ENCODE peak calls at places on chromosome 16, in ten cellular contexts. W is GM04504; F is activated gamma-delta T cell treated with anti-CD3 and anti-CD28 coated beads, Interleukin-2, amount 50 U/mL, for 16 hours; L is AG08395; A is EL; O is kidney glomerular epithelial cell; K is testis; T is cortex of kidney; D is activated naive CD4-positive, alpha-beta T cell treated with Interleukin-2 at 50 U/mL for 16 hours; H is RCC 7860. I is an unnamed sample.

GRCh38 chr16:72255785-72256184 is 83.8 kb upstream of the PMFBP1 start:
- DNase-seq in W (peak), F (no peak), L (peak), A (peak), O (no peak), K (no peak), T (no peak), D (no peak), H (no peak), I (no peak)

GRCh38 chr16:83878838-83879237 is 20.1 kb upstream of the MLYCD start:
- DNase-seq in W (no peak), F (no peak), L (peak), A (peak), O (peak), K (no peak), T (no peak), D (no peak), H (peak), I (no peak)

GRCh38 chr16:50939356-50939755 is 197.5 kb downstream of the CYLD start:
- DNase-seq in W (no peak), F (no peak), L (no peak), A (no peak), O (no peak), K (no peak), T (no peak), D (no peak), H (no peak), I (no peak)

GRCh38 chr16:83420206-83420760 is 387.5 kb upstream of the HSBP1 start:
- DNase-seq in W (no peak), F (no peak), L (peak), A (peak), O (peak), K (no peak), T (no peak), D (no peak), H (no peak), I (no peak)

GRCh38 chr16:73231969-73232554 is 184.1 kb upstream of the ZFHX3 start:
- DNase-seq in W (no peak), F (no peak), L (no peak), A (no peak), O (no peak), K (no peak), T (no peak), D (no peak), H (no peak), I (no peak)

GRCh38 chr16:88466175-88466862 is 13.2 kb downstream of the ZFPM1 start:
- DNase-seq in W (no peak), F (no peak), L (no peak), A (no peak), O (no peak), K (no peak), T (no peak), D (peak), H (no peak), I (no peak)

GRCh38 chr16:81585785-81586184 is 141.2 kb downstream of the CMIP start:
- DNase-seq in W (no peak), F (no peak), L (no peak), A (no peak), O (no peak), K (no peak), T (no peak), D (no peak), H (no peak), I (no peak)

GRCh38 chr16:20404637-20405036 is at the start of gene PDILT:
- DNase-seq in W (no peak), F (no peak), L (no peak), A (no peak), O (no peak), K (no peak), T (no peak), D (no peak), H (no peak), I (no peak)

GRCh38 chr16:9139965-9140364 is 48.5 kb downstream of the HAPSTR1 start:
- DNase-seq in W (no peak), F (no peak), L (peak), A (peak), O (no peak), K (peak), T (no peak), D (no peak), H (no peak), I (no peak)

GRCh38 chr16:2027024-2028010 is 615 bp downstream of the NHERF2 start:
- DNase-seq in W (no peak), F (no peak), L (no peak), A (peak), O (peak), K (peak), T (no peak), D (peak), H (peak), I (no peak)

GRCh38 chr16:12120331-12120981 is 143.9 kb downstream of the SNX29 start:
- DNase-seq in W (no peak), F (no peak), L (peak), A (no peak), O (no peak), K (no peak), T (no peak), D (no peak), H (no peak), I (no peak)

GRCh38 chr16:11613381-11614303 is 26.9 kb upstream of the LITAF start:
- DNase-seq in W (no peak), F (no peak), L (no peak), A (no peak), O (no peak), K (peak), T (no peak), D (peak), H (peak), I (no peak)

GRCh38 chr16:47374629-47375028 is 86.2 kb downstream of the ITFG1 start:
- DNase-seq in W (no peak), F (no peak), L (no peak), A (no peak), O (no peak), K (no peak), T (no peak), D (no peak), H (no peak), I (no peak)

GRCh38 chr16:68049448-68049847 is 26.4 kb downstream of the DUS2 start:
- DNase-seq in W (no peak), F (no peak), L (no peak), A (no peak), O (no peak), K (no peak), T (no peak), D (no peak), H (no peak), I (no peak)

GRCh38 chr16:5490499-5490898 is 392.9 kb upstream of the EEF2KMT start:
- DNase-seq in W (no peak), F (no peak), L (no peak), A (no peak), O (peak), K (peak), T (no peak), D (no peak), H (peak), I (no peak)

GRCh38 chr16:70778901-70779309 is 22.1 kb downstream of the VAC14 start:
- DNase-seq in W (peak), F (no peak), L (peak), A (peak), O (peak), K (peak), T (no peak), D (no peak), H (peak), I (no peak)

GRCh38 chr16:68784721-68785120 is 47.6 kb downstream of the CDH1 start:
- DNase-seq in W (no peak), F (no peak), L (no peak), A (no peak), O (no peak), K (no peak), T (no peak), D (no peak), H (no peak), I (no peak)